ENCODE peak calls at places on chromosomes 1 and 21, in ten cellular contexts. One of them, this sample, is unnamed.

GRCh38 chr21:45241357-45241756 is 46.3 kb downstream of the POFUT2 start:
- DNase-seq in cardiac muscle cell: no peak
- DNase-seq in B cell: no peak
- DNase-seq in prostate gland: no peak
- DNase-seq in cardiac fibroblast: no peak
- DNase-seq in Caco-2: no peak
- DNase-seq in BJ: no peak
- DNase-seq in fibroblast of pulmonary artery: no peak
- DNase-seq in tibial artery: no peak
- DNase-seq in osteocyte: peak
- DNase-seq in this sample: no peak

GRCh38 chr1:7669559-7670208 is 101.4 kb upstream of the VAMP3 start:
- DNase-seq in cardiac muscle cell: peak
- DNase-seq in B cell: peak
- DNase-seq in osteocyte: no peak
- DNase-seq in Caco-2: peak
- DNase-seq in cardiac fibroblast: peak
- DNase-seq in BJ: no peak
- DNase-seq in prostate gland: peak
- DNase-seq in fibroblast of pulmonary artery: peak
- DNase-seq in tibial artery: no peak
- DNase-seq in this sample: no peak

GRCh38 chr1:223228931-223229528 is 86.0 kb upstream of the TLR5 start:
- DNase-seq in cardiac muscle cell: no peak
- DNase-seq in BJ: no peak
- DNase-seq in B cell: no peak
- DNase-seq in Caco-2: no peak
- DNase-seq in cardiac fibroblast: no peak
- DNase-seq in prostate gland: no peak
- DNase-seq in tibial artery: no peak
- DNase-seq in fibroblast of pulmonary artery: no peak
- DNase-seq in osteocyte: peak
- DNase-seq in this sample: no peak

GRCh38 chr21:35578831-35579470 is 481.4 kb downstream of the SETD4 start:
- DNase-seq in tibial artery: no peak
- DNase-seq in cardiac fibroblast: peak
- DNase-seq in prostate gland: no peak
- DNase-seq in B cell: no peak
- DNase-seq in fibroblast of pulmonary artery: peak
- DNase-seq in BJ: no peak
- DNase-seq in cardiac muscle cell: peak
- DNase-seq in Caco-2: no peak
- DNase-seq in osteocyte: no peak
- DNase-seq in this sample: no peak

GRCh38 chr1:154342132-154342531 is 16.8 kb downstream of the ATP8B2 start:
- DNase-seq in cardiac fibroblast: no peak
- DNase-seq in osteocyte: no peak
- DNase-seq in tibial artery: no peak
- DNase-seq in B cell: peak
- DNase-seq in BJ: no peak
- DNase-seq in cardiac muscle cell: no peak
- DNase-seq in Caco-2: no peak
- DNase-seq in prostate gland: no peak
- DNase-seq in fibroblast of pulmonary artery: no peak
- DNase-seq in this sample: no peak

GRCh38 chr1:83692524-83693336 is 306.2 kb downstream of the TTLL7 start:
- DNase-seq in fibroblast of pulmonary artery: peak
- DNase-seq in B cell: peak
- DNase-seq in osteocyte: no peak
- DNase-seq in BJ: peak
- DNase-seq in prostate gland: no peak
- DNase-seq in cardiac muscle cell: peak
- DNase-seq in tibial artery: no peak
- DNase-seq in cardiac fibroblast: peak
- DNase-seq in Caco-2: no peak
- DNase-seq in this sample: no peak

GRCh38 chr21:15730484-15731242 is 881 bp downstream of the USP25 start:
- DNase-seq in BJ: no peak
- DNase-seq in prostate gland: peak
- DNase-seq in Caco-2: no peak
- DNase-seq in cardiac fibroblast: no peak
- DNase-seq in osteocyte: no peak
- DNase-seq in cardiac muscle cell: no peak
- DNase-seq in B cell: no peak
- DNase-seq in tibial artery: peak
- DNase-seq in fibroblast of pulmonary artery: peak
- DNase-seq in this sample: no peak

GRCh38 chr1:70528591-70529333 is 117.7 kb downstream of the CTH start:
- DNase-seq in prostate gland: peak
- DNase-seq in Caco-2: peak
- DNase-seq in osteocyte: no peak
- DNase-seq in tibial artery: no peak
- DNase-seq in fibroblast of pulmonary artery: peak
- DNase-seq in BJ: no peak
- DNase-seq in cardiac fibroblast: peak
- DNase-seq in cardiac muscle cell: peak
- DNase-seq in B cell: no peak
- DNase-seq in this sample: no peak

GRCh38 chr1:227059076-227059475 is 119.0 kb downstream of the COQ8A start:
- DNase-seq in BJ: no peak
- DNase-seq in prostate gland: no peak
- DNase-seq in fibroblast of pulmonary artery: no peak
- DNase-seq in tibial artery: no peak
- DNase-seq in Caco-2: no peak
- DNase-seq in cardiac muscle cell: no peak
- DNase-seq in B cell: no peak
- DNase-seq in osteocyte: no peak
- DNase-seq in cardiac fibroblast: no peak
- DNase-seq in this sample: no peak

GRCh38 chr1:172699695-172700094 is 40.8 kb downstream of the FASLG start:
- DNase-seq in osteocyte: no peak
- DNase-seq in fibroblast of pulmonary artery: peak
- DNase-seq in B cell: no peak
- DNase-seq in cardiac muscle cell: no peak
- DNase-seq in tibial artery: no peak
- DNase-seq in prostate gland: no peak
- DNase-seq in Caco-2: no peak
- DNase-seq in BJ: no peak
- DNase-seq in cardiac fibroblast: no peak
- DNase-seq in this sample: no peak

GRCh38 chr1:156804572-156805243 is 11.9 kb downstream of the SH2D2A start:
- DNase-seq in BJ: no peak
- DNase-seq in Caco-2: no peak
- DNase-seq in cardiac fibroblast: peak
- DNase-seq in B cell: no peak
- DNase-seq in fibroblast of pulmonary artery: no peak
- DNase-seq in tibial artery: no peak
- DNase-seq in osteocyte: no peak
- DNase-seq in prostate gland: no peak
- DNase-seq in cardiac muscle cell: peak
- DNase-seq in this sample: no peak

GRCh38 chr1:109807822-109808680 is 44.3 kb upstream of the EPS8L3 start:
- DNase-seq in fibroblast of pulmonary artery: no peak
- DNase-seq in osteocyte: no peak
- DNase-seq in cardiac muscle cell: no peak
- DNase-seq in cardiac fibroblast: no peak
- DNase-seq in BJ: no peak
- DNase-seq in prostate gland: no peak
- DNase-seq in tibial artery: no peak
- DNase-seq in B cell: no peak
- DNase-seq in Caco-2: no peak
- DNase-seq in this sample: no peak

GRCh38 chr1:1989102-1989542 is 14.5 kb downstream of the CFAP74 start:
- DNase-seq in Caco-2: no peak
- DNase-seq in cardiac muscle cell: peak
- DNase-seq in fibroblast of pulmonary artery: peak
- DNase-seq in tibial artery: no peak
- DNase-seq in osteocyte: no peak
- DNase-seq in cardiac fibroblast: peak
- DNase-seq in B cell: no peak
- DNase-seq in prostate gland: no peak
- DNase-seq in BJ: no peak
- DNase-seq in this sample: no peak

GRCh38 chr1:236833593-236833992 is 38.5 kb downstream of the MTR start:
- DNase-seq in tibial artery: no peak
- DNase-seq in cardiac fibroblast: no peak
- DNase-seq in B cell: no peak
- DNase-seq in osteocyte: no peak
- DNase-seq in cardiac muscle cell: no peak
- DNase-seq in Caco-2: no peak
- DNase-seq in prostate gland: no peak
- DNase-seq in fibroblast of pulmonary artery: no peak
- DNase-seq in BJ: no peak
- DNase-seq in this sample: no peak

GRCh38 chr1:51281807-51282206 is 45.7 kb downstream of the RNF11 start:
- DNase-seq in cardiac fibroblast: peak
- DNase-seq in fibroblast of pulmonary artery: no peak
- DNase-seq in Caco-2: no peak
- DNase-seq in osteocyte: peak
- DNase-seq in BJ: no peak
- DNase-seq in cardiac muscle cell: no peak
- DNase-seq in prostate gland: no peak
- DNase-seq in B cell: no peak
- DNase-seq in tibial artery: no peak
- DNase-seq in this sample: no peak

GRCh38 chr1:54377040-54377691 is 29.0 kb downstream of the SSBP3 start:
- DNase-seq in Caco-2: no peak
- DNase-seq in cardiac fibroblast: no peak
- DNase-seq in prostate gland: no peak
- DNase-seq in cardiac muscle cell: no peak
- DNase-seq in tibial artery: no peak
- DNase-seq in osteocyte: no peak
- DNase-seq in B cell: no peak
- DNase-seq in BJ: no peak
- DNase-seq in fibroblast of pulmonary artery: no peak
- DNase-seq in this sample: no peak

GRCh38 chr1:21293537-21294265 is 3.4 kb upstream of the ECE1 start:
- DNase-seq in fibroblast of pulmonary artery: no peak
- DNase-seq in osteocyte: no peak
- DNase-seq in B cell: peak
- DNase-seq in Caco-2: no peak
- DNase-seq in tibial artery: no peak
- DNase-seq in BJ: no peak
- DNase-seq in cardiac muscle cell: no peak
- DNase-seq in prostate gland: no peak
- DNase-seq in cardiac fibroblast: no peak
- DNase-seq in this sample: no peak

GRCh38 chr1:103063911-103064310 is 44.4 kb downstream of the COL11A1 start:
- DNase-seq in tibial artery: no peak
- DNase-seq in fibroblast of pulmonary artery: peak
- DNase-seq in B cell: no peak
- DNase-seq in prostate gland: no peak
- DNase-seq in cardiac muscle cell: peak
- DNase-seq in BJ: no peak
- DNase-seq in osteocyte: no peak
- DNase-seq in Caco-2: no peak
- DNase-seq in cardiac fibroblast: peak
- DNase-seq in this sample: no peak

GRCh38 chr1:212699104-212699838 is 369 bp downstream of the BATF3 start:
- DNase-seq in fibroblast of pulmonary artery: peak
- DNase-seq in B cell: peak
- DNase-seq in BJ: no peak
- DNase-seq in Caco-2: peak
- DNase-seq in prostate gland: no peak
- DNase-seq in cardiac muscle cell: peak
- DNase-seq in cardiac fibroblast: peak
- DNase-seq in tibial artery: peak
- DNase-seq in osteocyte: peak
- DNase-seq in this sample: no peak
- TF ChIP-seq CTCF in fibroblast of pulmonary artery: peak
- TF ChIP-seq CTCF in B cell: peak
- TF ChIP-seq CTCF in BJ: peak
- TF ChIP-seq CTCF in Caco-2: no peak
- TF ChIP-seq CTCF in prostate gland: peak
- TF ChIP-seq CTCF in cardiac muscle cell: peak
- TF ChIP-seq CTCF in cardiac fibroblast: peak
- TF ChIP-seq CTCF in tibial artery: peak
- TF ChIP-seq CTCF in osteocyte: peak
- TF ChIP-seq CTCF in this sample: peak

DNA sequence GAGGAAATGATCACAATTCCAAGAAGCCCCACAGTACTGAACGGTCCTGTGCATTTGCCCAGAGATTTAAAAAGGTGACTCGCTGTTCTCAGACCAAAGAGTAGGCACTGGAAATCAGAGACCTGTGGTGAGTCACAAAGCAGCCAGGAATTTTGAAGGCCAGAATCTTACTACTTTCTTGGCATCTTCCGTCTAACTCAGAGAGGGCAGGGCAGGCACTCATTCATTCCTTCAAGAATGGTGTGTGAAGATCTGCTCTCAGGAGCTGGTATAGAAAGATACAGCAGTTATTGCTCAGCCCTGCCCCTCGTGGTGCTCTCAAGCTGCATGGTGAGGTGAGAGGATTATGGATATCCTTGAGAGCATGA is 57.9 kb downstream of the BRINP2 start:
- DNase-seq in B cell: no peak
- DNase-seq in tibial artery: no peak
- DNase-seq in prostate gland: no peak
- DNase-seq in cardiac fibroblast: no peak
- DNase-seq in fibroblast of pulmonary artery: peak
- DNase-seq in BJ: no peak
- DNase-seq in cardiac muscle cell: no peak
- DNase-seq in osteocyte: no peak
- DNase-seq in Caco-2: no peak
- DNase-seq in this sample: no peak
- TF ChIP-seq CTCF in B cell: no peak
- TF ChIP-seq CTCF in tibial artery: no peak
- TF ChIP-seq CTCF in prostate gland: no peak
- TF ChIP-seq CTCF in cardiac fibroblast: no peak
- TF ChIP-seq CTCF in fibroblast of pulmonary artery: no peak
- TF ChIP-seq CTCF in BJ: no peak
- TF ChIP-seq CTCF in cardiac muscle cell: no peak
- TF ChIP-seq CTCF in osteocyte: no peak
- TF ChIP-seq CTCF in Caco-2: no peak
- TF ChIP-seq CTCF in this sample: no peak

DNA sequence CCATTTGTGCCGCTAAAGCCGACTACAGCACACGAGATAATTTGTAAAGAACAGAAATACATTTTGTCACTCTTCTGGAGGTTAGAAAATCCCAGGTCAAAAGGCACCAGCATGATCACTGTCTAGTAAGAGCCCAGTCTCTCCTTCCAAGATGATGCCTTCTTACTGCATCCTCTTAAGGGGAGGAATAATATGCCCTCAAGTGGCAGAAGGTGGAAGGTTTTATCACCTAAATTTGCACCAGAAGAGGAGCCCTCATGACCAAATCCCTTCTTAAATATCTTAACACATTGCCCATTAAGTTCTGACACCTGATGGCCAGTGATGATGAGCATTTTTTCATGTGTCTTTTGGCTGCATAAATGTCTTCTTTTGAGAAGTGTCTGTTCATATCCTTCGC is 326.7 kb upstream of the RGS18 start:
- DNase-seq in tibial artery: no peak
- DNase-seq in cardiac fibroblast: peak
- DNase-seq in Caco-2: no peak
- DNase-seq in cardiac muscle cell: no peak
- DNase-seq in osteocyte: no peak
- DNase-seq in BJ: no peak
- DNase-seq in B cell: no peak
- DNase-seq in fibroblast of pulmonary artery: peak
- DNase-seq in prostate gland: no peak
- DNase-seq in this sample: no peak
- TF ChIP-seq CTCF in tibial artery: no peak
- TF ChIP-seq CTCF in cardiac fibroblast: no peak
- TF ChIP-seq CTCF in Caco-2: no peak
- TF ChIP-seq CTCF in cardiac muscle cell: no peak
- TF ChIP-seq CTCF in osteocyte: no peak
- TF ChIP-seq CTCF in BJ: no peak
- TF ChIP-seq CTCF in B cell: no peak
- TF ChIP-seq CTCF in fibroblast of pulmonary artery: no peak
- TF ChIP-seq CTCF in prostate gland: no peak
- TF ChIP-seq CTCF in this sample: no peak

GRCh38 chr1:4825841-4826450 is 171.5 kb downstream of the AJAP1 start:
- DNase-seq in cardiac fibroblast: no peak
- DNase-seq in tibial artery: no peak
- DNase-seq in prostate gland: no peak
- DNase-seq in osteocyte: no peak
- DNase-seq in cardiac muscle cell: no peak
- DNase-seq in BJ: no peak
- DNase-seq in fibroblast of pulmonary artery: no peak
- DNase-seq in Caco-2: no peak
- DNase-seq in B cell: peak
- DNase-seq in this sample: no peak
- TF ChIP-seq CTCF in cardiac fibroblast: no peak
- TF ChIP-seq CTCF in tibial artery: no peak
- TF ChIP-seq CTCF in prostate gland: no peak
- TF ChIP-seq CTCF in osteocyte: peak
- TF ChIP-seq CTCF in cardiac muscle cell: peak
- TF ChIP-seq CTCF in BJ: peak
- TF ChIP-seq CTCF in fibroblast of pulmonary artery: no peak
- TF ChIP-seq CTCF in Caco-2: peak
- TF ChIP-seq CTCF in B cell: peak
- TF ChIP-seq CTCF in this sample: no peak

This sample was measured in AG09319.